ENCODE peak calls at places on chromosome 5, in seven cellular contexts. One of them, this sample, is unnamed.

GRCh38 chr5:161547573-161548471 is 1.3 kb upstream of the GABRB2 start:
- DNase-seq in left ventricle myocardium inferior: no peak
- DNase-seq in memory B cell: no peak
- DNase-seq in activated CD8-positive, alpha-beta T cell treated with anti-CD3 and anti-CD28 coated beads for 36 hours: no peak
- DNase-seq in head of caudate nucleus: peak; percentile 45
- DNase-seq in GM20000: peak; percentile 43
- DNase-seq in PC-3: no peak
- DNase-seq in this sample: peak; percentile 65

GRCh38 chr5:180640765-180641565 is 8.4 kb downstream of the FLT4 start:
- DNase-seq in left ventricle myocardium inferior: peak; percentile 5
- DNase-seq in memory B cell: no peak
- DNase-seq in activated CD8-positive, alpha-beta T cell treated with anti-CD3 and anti-CD28 coated beads for 36 hours: no peak
- DNase-seq in head of caudate nucleus: peak; percentile 23
- DNase-seq in GM20000: no peak
- DNase-seq in PC-3: no peak
- DNase-seq in this sample: peak; percentile 41

GRCh38 chr5:98463222-98463621 is 310.2 kb upstream of the RGMB start:
- DNase-seq in left ventricle myocardium inferior: no peak
- DNase-seq in memory B cell: no peak
- DNase-seq in activated CD8-positive, alpha-beta T cell treated with anti-CD3 and anti-CD28 coated beads for 36 hours: no peak
- DNase-seq in head of caudate nucleus: no peak
- DNase-seq in GM20000: no peak
- DNase-seq in PC-3: no peak
- DNase-seq in this sample: no peak

GRCh38 chr5:73028991-73029540 is 73.2 kb downstream of the FCHO2 start:
- DNase-seq in left ventricle myocardium inferior: no peak
- DNase-seq in memory B cell: no peak
- DNase-seq in activated CD8-positive, alpha-beta T cell treated with anti-CD3 and anti-CD28 coated beads for 36 hours: no peak
- DNase-seq in head of caudate nucleus: no peak
- DNase-seq in GM20000: no peak
- DNase-seq in PC-3: no peak
- DNase-seq in this sample: no peak

GRCh38 chr5:134504629-134505300 is 20.7 kb upstream of the JADE2 start:
- DNase-seq in left ventricle myocardium inferior: no peak
- DNase-seq in memory B cell: no peak
- DNase-seq in activated CD8-positive, alpha-beta T cell treated with anti-CD3 and anti-CD28 coated beads for 36 hours: no peak
- DNase-seq in head of caudate nucleus: no peak
- DNase-seq in GM20000: no peak
- DNase-seq in PC-3: no peak
- DNase-seq in this sample: no peak

GRCh38 chr5:135234242-135235000 is 164.6 kb downstream of the MACROH2A1 start:
- DNase-seq in left ventricle myocardium inferior: no peak
- DNase-seq in memory B cell: no peak
- DNase-seq in activated CD8-positive, alpha-beta T cell treated with anti-CD3 and anti-CD28 coated beads for 36 hours: no peak
- DNase-seq in head of caudate nucleus: peak; percentile 17
- DNase-seq in GM20000: no peak
- DNase-seq in PC-3: no peak
- DNase-seq in this sample: no peak

GRCh38 chr5:16921246-16921645 is 14.8 kb downstream of the MYO10 start:
- DNase-seq in left ventricle myocardium inferior: no peak
- DNase-seq in memory B cell: no peak
- DNase-seq in activated CD8-positive, alpha-beta T cell treated with anti-CD3 and anti-CD28 coated beads for 36 hours: no peak
- DNase-seq in head of caudate nucleus: no peak
- DNase-seq in GM20000: no peak
- DNase-seq in PC-3: peak; percentile 43
- DNase-seq in this sample: no peak

GRCh38 chr5:151406322-151406947 is 41.0 kb upstream of the SLC36A1 start:
- DNase-seq in left ventricle myocardium inferior: no peak
- DNase-seq in memory B cell: no peak
- DNase-seq in activated CD8-positive, alpha-beta T cell treated with anti-CD3 and anti-CD28 coated beads for 36 hours: no peak
- DNase-seq in head of caudate nucleus: no peak
- DNase-seq in GM20000: no peak
- DNase-seq in PC-3: peak; percentile 40
- DNase-seq in this sample: no peak

GRCh38 chr5:57501414-57502321 is 19.1 kb upstream of the ACTBL2 start:
- DNase-seq in left ventricle myocardium inferior: no peak
- DNase-seq in memory B cell: no peak
- DNase-seq in activated CD8-positive, alpha-beta T cell treated with anti-CD3 and anti-CD28 coated beads for 36 hours: no peak
- DNase-seq in head of caudate nucleus: no peak
- DNase-seq in GM20000: no peak
- DNase-seq in PC-3: peak; percentile 21
- DNase-seq in this sample: no peak

GRCh38 chr5:52491071-52491828 is 296.5 kb upstream of the ITGA1 start:
- DNase-seq in left ventricle myocardium inferior: no peak
- DNase-seq in memory B cell: no peak
- DNase-seq in activated CD8-positive, alpha-beta T cell treated with anti-CD3 and anti-CD28 coated beads for 36 hours: no peak
- DNase-seq in head of caudate nucleus: no peak
- DNase-seq in GM20000: no peak
- DNase-seq in PC-3: no peak
- DNase-seq in this sample: no peak

GRCh38 chr5:73230264-73231244 is 57.6 kb downstream of the TMEM174 start:
- DNase-seq in left ventricle myocardium inferior: no peak
- DNase-seq in memory B cell: no peak
- DNase-seq in activated CD8-positive, alpha-beta T cell treated with anti-CD3 and anti-CD28 coated beads for 36 hours: no peak
- DNase-seq in head of caudate nucleus: no peak
- DNase-seq in GM20000: no peak
- DNase-seq in PC-3: no peak
- DNase-seq in this sample: peak; percentile 71

GRCh38 chr5:109256486-109256885 is 153.3 kb downstream of the PJA2 start:
- DNase-seq in left ventricle myocardium inferior: no peak
- DNase-seq in memory B cell: no peak
- DNase-seq in activated CD8-positive, alpha-beta T cell treated with anti-CD3 and anti-CD28 coated beads for 36 hours: no peak
- DNase-seq in head of caudate nucleus: no peak
- DNase-seq in GM20000: no peak
- DNase-seq in PC-3: no peak
- DNase-seq in this sample: no peak

GRCh38 chr5:103894882-103895281 is 332.3 kb upstream of the NUDT12 start:
- DNase-seq in left ventricle myocardium inferior: no peak
- DNase-seq in memory B cell: no peak
- DNase-seq in activated CD8-positive, alpha-beta T cell treated with anti-CD3 and anti-CD28 coated beads for 36 hours: no peak
- DNase-seq in head of caudate nucleus: peak; percentile 49
- DNase-seq in GM20000: no peak
- DNase-seq in PC-3: no peak
- DNase-seq in this sample: peak; percentile 54

GRCh38 chr5:42767491-42768105 is 11.0 kb downstream of the CCDC152 start:
- DNase-seq in left ventricle myocardium inferior: no peak
- DNase-seq in memory B cell: no peak
- DNase-seq in activated CD8-positive, alpha-beta T cell treated with anti-CD3 and anti-CD28 coated beads for 36 hours: no peak
- DNase-seq in head of caudate nucleus: no peak
- DNase-seq in GM20000: no peak
- DNase-seq in PC-3: peak; percentile 74
- DNase-seq in this sample: no peak

GRCh38 chr5:1860949-1861348 is 21.8 kb downstream of the IRX4 start:
- DNase-seq in left ventricle myocardium inferior: peak; percentile 69
- DNase-seq in memory B cell: no peak
- DNase-seq in activated CD8-positive, alpha-beta T cell treated with anti-CD3 and anti-CD28 coated beads for 36 hours: no peak
- DNase-seq in head of caudate nucleus: peak; percentile 41
- DNase-seq in GM20000: no peak
- DNase-seq in PC-3: no peak
- DNase-seq in this sample: no peak

GRCh38 chr5:90438100-90438499 is 28.5 kb upstream of the CETN3 start:
- DNase-seq in left ventricle myocardium inferior: no peak
- DNase-seq in memory B cell: no peak
- DNase-seq in activated CD8-positive, alpha-beta T cell treated with anti-CD3 and anti-CD28 coated beads for 36 hours: no peak
- DNase-seq in head of caudate nucleus: no peak
- DNase-seq in GM20000: no peak
- DNase-seq in PC-3: no peak
- DNase-seq in this sample: no peak

GRCh38 chr5:97074859-97075489 is 67.4 kb downstream of the LIX1 start:
- DNase-seq in left ventricle myocardium inferior: no peak
- DNase-seq in memory B cell: no peak
- DNase-seq in activated CD8-positive, alpha-beta T cell treated with anti-CD3 and anti-CD28 coated beads for 36 hours: no peak
- DNase-seq in head of caudate nucleus: no peak
- DNase-seq in GM20000: no peak
- DNase-seq in PC-3: no peak
- DNase-seq in this sample: no peak

GRCh38 chr5:17123785-17124184 is 93.6 kb upstream of the BASP1 start:
- DNase-seq in left ventricle myocardium inferior: no peak
- DNase-seq in memory B cell: no peak
- DNase-seq in activated CD8-positive, alpha-beta T cell treated with anti-CD3 and anti-CD28 coated beads for 36 hours: no peak
- DNase-seq in head of caudate nucleus: no peak
- DNase-seq in GM20000: no peak
- DNase-seq in PC-3: no peak
- DNase-seq in this sample: no peak

GRCh38 chr5:17379188-17379951 is 118.7 kb upstream of the TAF11L2 start:
- DNase-seq in left ventricle myocardium inferior: no peak
- DNase-seq in memory B cell: no peak
- DNase-seq in activated CD8-positive, alpha-beta T cell treated with anti-CD3 and anti-CD28 coated beads for 36 hours: no peak
- DNase-seq in head of caudate nucleus: no peak
- DNase-seq in GM20000: no peak
- DNase-seq in PC-3: peak; percentile 76
- DNase-seq in this sample: no peak

GRCh38 chr5:117719413-117719812 is 1144.8 kb upstream of the SEMA6A start:
- DNase-seq in left ventricle myocardium inferior: no peak
- DNase-seq in memory B cell: no peak
- DNase-seq in activated CD8-positive, alpha-beta T cell treated with anti-CD3 and anti-CD28 coated beads for 36 hours: no peak
- DNase-seq in head of caudate nucleus: no peak
- DNase-seq in GM20000: no peak
- DNase-seq in PC-3: no peak
- DNase-seq in this sample: no peak

GRCh38 chr5:88659529-88660325 is 223.3 kb downstream of the MEF2C start:
- DNase-seq in left ventricle myocardium inferior: no peak
- DNase-seq in memory B cell: peak; percentile 27
- DNase-seq in activated CD8-positive, alpha-beta T cell treated with anti-CD3 and anti-CD28 coated beads for 36 hours: no peak
- DNase-seq in head of caudate nucleus: peak; percentile 72
- DNase-seq in GM20000: no peak
- DNase-seq in PC-3: no peak
- DNase-seq in this sample: peak; percentile 78

GRCh38 chr5:14331377-14331776 is 188.2 kb downstream of the TRIO start:
- DNase-seq in left ventricle myocardium inferior: no peak
- DNase-seq in memory B cell: no peak
- DNase-seq in activated CD8-positive, alpha-beta T cell treated with anti-CD3 and anti-CD28 coated beads for 36 hours: peak; percentile 37
- DNase-seq in head of caudate nucleus: no peak
- DNase-seq in GM20000: no peak
- DNase-seq in PC-3: no peak
- DNase-seq in this sample: no peak

GRCh38 chr5:110514030-110514429 is 212.4 kb downstream of the TMEM232 start:
- DNase-seq in left ventricle myocardium inferior: no peak
- DNase-seq in memory B cell: no peak
- DNase-seq in activated CD8-positive, alpha-beta T cell treated with anti-CD3 and anti-CD28 coated beads for 36 hours: no peak
- DNase-seq in head of caudate nucleus: no peak
- DNase-seq in GM20000: no peak
- DNase-seq in PC-3: no peak
- DNase-seq in this sample: no peak

This sample was measured in ecto neural progenitor cell.